ENCODE peak calls at places on chromosomes 16 and 17, in seven cellular contexts. One of them, this sample, is unnamed.

GRCh38 chr16:27322858-27323780 is 9.3 kb downstream of the IL4R start:
- DNase-seq in Peyer's patch: no peak
- DNase-seq in HL-60: no peak
- DNase-seq in left kidney: no peak
- DNase-seq in Daoy: no peak
- DNase-seq in activated gamma-delta T cell treated with anti-CD3 and anti-CD28 coated beads, Interleukin-2, amount 50 U/mL, for 16 hours: no peak
- DNase-seq in effector memory CD4-positive, alpha-beta T cell: no peak
- DNase-seq in this sample: no peak

GRCh38 chr16:49596119-49596518 is 222.5 kb downstream of the C16orf78 start:
- DNase-seq in activated gamma-delta T cell treated with anti-CD3 and anti-CD28 coated beads, Interleukin-2, amount 50 U/mL, for 16 hours: no peak
- DNase-seq in HL-60: no peak
- DNase-seq in left kidney: peak; percentile 62
- DNase-seq in Daoy: peak; percentile 39
- DNase-seq in effector memory CD4-positive, alpha-beta T cell: no peak
- DNase-seq in Peyer's patch: no peak
- DNase-seq in this sample: no peak

GRCh38 chr16:17557480-17557879 is 86.7 kb upstream of the XYLT1 start:
- DNase-seq in left kidney: no peak
- DNase-seq in activated gamma-delta T cell treated with anti-CD3 and anti-CD28 coated beads, Interleukin-2, amount 50 U/mL, for 16 hours: no peak
- DNase-seq in Daoy: no peak
- DNase-seq in effector memory CD4-positive, alpha-beta T cell: no peak
- DNase-seq in HL-60: no peak
- DNase-seq in Peyer's patch: no peak
- DNase-seq in this sample: no peak

GRCh38 chr17:65332375-65332774 is 195.2 kb downstream of the RGS9 start:
- DNase-seq in effector memory CD4-positive, alpha-beta T cell: no peak
- DNase-seq in Daoy: peak; percentile 45
- DNase-seq in activated gamma-delta T cell treated with anti-CD3 and anti-CD28 coated beads, Interleukin-2, amount 50 U/mL, for 16 hours: no peak
- DNase-seq in left kidney: no peak
- DNase-seq in Peyer's patch: no peak
- DNase-seq in HL-60: no peak
- DNase-seq in this sample: no peak

GRCh38 chr16:30820952-30821421 is 34.0 kb upstream of the ZNF629 start:
- DNase-seq in activated gamma-delta T cell treated with anti-CD3 and anti-CD28 coated beads, Interleukin-2, amount 50 U/mL, for 16 hours: no peak
- DNase-seq in Daoy: no peak
- DNase-seq in effector memory CD4-positive, alpha-beta T cell: no peak
- DNase-seq in HL-60: no peak
- DNase-seq in Peyer's patch: no peak
- DNase-seq in left kidney: no peak
- DNase-seq in this sample: no peak

GRCh38 chr17:68694791-68695485 is 93.8 kb upstream of the FAM20A start:
- DNase-seq in left kidney: peak; percentile 50
- DNase-seq in Peyer's patch: no peak
- DNase-seq in Daoy: peak; percentile 27
- DNase-seq in effector memory CD4-positive, alpha-beta T cell: no peak
- DNase-seq in HL-60: no peak
- DNase-seq in activated gamma-delta T cell treated with anti-CD3 and anti-CD28 coated beads, Interleukin-2, amount 50 U/mL, for 16 hours: no peak
- DNase-seq in this sample: no peak

GRCh38 chr17:8807070-8807550 is 7.9 kb upstream of the MFSD6L start:
- DNase-seq in HL-60: peak; percentile 70
- DNase-seq in left kidney: no peak
- DNase-seq in activated gamma-delta T cell treated with anti-CD3 and anti-CD28 coated beads, Interleukin-2, amount 50 U/mL, for 16 hours: no peak
- DNase-seq in Peyer's patch: peak; percentile 52
- DNase-seq in Daoy: peak; percentile 41
- DNase-seq in effector memory CD4-positive, alpha-beta T cell: no peak
- DNase-seq in this sample: no peak

GRCh38 chr16:85891776-85892166 is 7.2 kb upstream of the IRF8 start:
- DNase-seq in left kidney: peak; percentile 70
- DNase-seq in Daoy: no peak
- DNase-seq in activated gamma-delta T cell treated with anti-CD3 and anti-CD28 coated beads, Interleukin-2, amount 50 U/mL, for 16 hours: no peak
- DNase-seq in HL-60: no peak
- DNase-seq in effector memory CD4-positive, alpha-beta T cell: no peak
- DNase-seq in Peyer's patch: no peak
- DNase-seq in this sample: no peak

GRCh38 chr17:36135465-36135864 is 31.8 kb downstream of the CCL4 start:
- DNase-seq in effector memory CD4-positive, alpha-beta T cell: no peak
- DNase-seq in Daoy: no peak
- DNase-seq in activated gamma-delta T cell treated with anti-CD3 and anti-CD28 coated beads, Interleukin-2, amount 50 U/mL, for 16 hours: no peak
- DNase-seq in left kidney: no peak
- DNase-seq in HL-60: peak; percentile 57
- DNase-seq in Peyer's patch: no peak
- DNase-seq in this sample: no peak

GRCh38 chr16:74297296-74297665 is 667 bp downstream of the PSMD7 start:
- DNase-seq in Daoy: peak; percentile 33
- DNase-seq in left kidney: peak; percentile 24
- DNase-seq in effector memory CD4-positive, alpha-beta T cell: peak; percentile 8
- DNase-seq in Peyer's patch: peak; percentile 21
- DNase-seq in activated gamma-delta T cell treated with anti-CD3 and anti-CD28 coated beads, Interleukin-2, amount 50 U/mL, for 16 hours: no peak
- DNase-seq in HL-60: no peak
- DNase-seq in this sample: peak; percentile 8

GRCh38 chr16:24852281-24852721 is 6.5 kb downstream of the SLC5A11 start:
- DNase-seq in effector memory CD4-positive, alpha-beta T cell: no peak
- DNase-seq in Daoy: no peak
- DNase-seq in Peyer's patch: no peak
- DNase-seq in activated gamma-delta T cell treated with anti-CD3 and anti-CD28 coated beads, Interleukin-2, amount 50 U/mL, for 16 hours: no peak
- DNase-seq in HL-60: no peak
- DNase-seq in left kidney: no peak
- DNase-seq in this sample: no peak

GRCh38 chr17:9467518-9467917 is 108.1 kb downstream of the STX8 start:
- DNase-seq in effector memory CD4-positive, alpha-beta T cell: no peak
- DNase-seq in activated gamma-delta T cell treated with anti-CD3 and anti-CD28 coated beads, Interleukin-2, amount 50 U/mL, for 16 hours: no peak
- DNase-seq in left kidney: no peak
- DNase-seq in Daoy: no peak
- DNase-seq in Peyer's patch: no peak
- DNase-seq in HL-60: no peak
- DNase-seq in this sample: no peak

GRCh38 chr17:66829386-66829864 is 5.5 kb upstream of the CACNG5 start:
- DNase-seq in Peyer's patch: no peak
- DNase-seq in effector memory CD4-positive, alpha-beta T cell: no peak
- DNase-seq in HL-60: no peak
- DNase-seq in Daoy: peak; percentile 65
- DNase-seq in left kidney: peak; percentile 95
- DNase-seq in activated gamma-delta T cell treated with anti-CD3 and anti-CD28 coated beads, Interleukin-2, amount 50 U/mL, for 16 hours: no peak
- DNase-seq in this sample: no peak

GRCh38 chr17:7850970-7851437 is 3.9 kb upstream of the TMEM88 start:
- DNase-seq in Daoy: no peak
- DNase-seq in HL-60: no peak
- DNase-seq in left kidney: no peak
- DNase-seq in effector memory CD4-positive, alpha-beta T cell: no peak
- DNase-seq in Peyer's patch: no peak
- DNase-seq in activated gamma-delta T cell treated with anti-CD3 and anti-CD28 coated beads, Interleukin-2, amount 50 U/mL, for 16 hours: no peak
- DNase-seq in this sample: no peak

GRCh38 chr17:78300962-78301820 is 58.7 kb downstream of the SOCS3 start:
- DNase-seq in Daoy: no peak
- DNase-seq in activated gamma-delta T cell treated with anti-CD3 and anti-CD28 coated beads, Interleukin-2, amount 50 U/mL, for 16 hours: no peak
- DNase-seq in Peyer's patch: no peak
- DNase-seq in effector memory CD4-positive, alpha-beta T cell: no peak
- DNase-seq in left kidney: no peak
- DNase-seq in HL-60: no peak
- DNase-seq in this sample: no peak

GRCh38 chr17:79618383-79619067 is 7.7 kb upstream of the RBFOX3 start:
- DNase-seq in Peyer's patch: no peak
- DNase-seq in effector memory CD4-positive, alpha-beta T cell: no peak
- DNase-seq in HL-60: no peak
- DNase-seq in Daoy: no peak
- DNase-seq in left kidney: peak; percentile 55
- DNase-seq in activated gamma-delta T cell treated with anti-CD3 and anti-CD28 coated beads, Interleukin-2, amount 50 U/mL, for 16 hours: no peak
- DNase-seq in this sample: no peak

GRCh38 chr16:88616320-88616719 is 22.1 kb upstream of the IL17C start:
- DNase-seq in left kidney: no peak
- DNase-seq in Daoy: no peak
- DNase-seq in activated gamma-delta T cell treated with anti-CD3 and anti-CD28 coated beads, Interleukin-2, amount 50 U/mL, for 16 hours: no peak
- DNase-seq in HL-60: no peak
- DNase-seq in Peyer's patch: no peak
- DNase-seq in effector memory CD4-positive, alpha-beta T cell: no peak
- DNase-seq in this sample: no peak

GRCh38 chr17:147796-148740 is 10.7 kb downstream of the SCGB1C2 start:
- DNase-seq in left kidney: no peak
- DNase-seq in Daoy: no peak
- DNase-seq in HL-60: no peak
- DNase-seq in effector memory CD4-positive, alpha-beta T cell: no peak
- DNase-seq in activated gamma-delta T cell treated with anti-CD3 and anti-CD28 coated beads, Interleukin-2, amount 50 U/mL, for 16 hours: no peak
- DNase-seq in Peyer's patch: no peak
- DNase-seq in this sample: no peak

GRCh38 chr17:76627510-76627909 is 16.0 kb downstream of the ST6GALNAC1 start:
- DNase-seq in left kidney: no peak
- DNase-seq in Peyer's patch: no peak
- DNase-seq in HL-60: no peak
- DNase-seq in Daoy: no peak
- DNase-seq in activated gamma-delta T cell treated with anti-CD3 and anti-CD28 coated beads, Interleukin-2, amount 50 U/mL, for 16 hours: no peak
- DNase-seq in effector memory CD4-positive, alpha-beta T cell: no peak
- DNase-seq in this sample: no peak

GRCh38 chr17:32625971-32626370 is 139.2 kb downstream of the CDK5R1 start:
- DNase-seq in HL-60: no peak
- DNase-seq in effector memory CD4-positive, alpha-beta T cell: no peak
- DNase-seq in activated gamma-delta T cell treated with anti-CD3 and anti-CD28 coated beads, Interleukin-2, amount 50 U/mL, for 16 hours: no peak
- DNase-seq in left kidney: no peak
- DNase-seq in Daoy: no peak
- DNase-seq in Peyer's patch: no peak
- DNase-seq in this sample: no peak

GRCh38 chr17:18143044-18143936 is 34.7 kb downstream of the MYO15A start:
- DNase-seq in left kidney: peak; percentile 37
- DNase-seq in Peyer's patch: no peak
- DNase-seq in Daoy: peak; percentile 36
- DNase-seq in effector memory CD4-positive, alpha-beta T cell: no peak
- DNase-seq in HL-60: no peak
- DNase-seq in activated gamma-delta T cell treated with anti-CD3 and anti-CD28 coated beads, Interleukin-2, amount 50 U/mL, for 16 hours: no peak
- DNase-seq in this sample: no peak

GRCh38 chr17:46738544-46738943 is 79.9 kb downstream of the WNT3 start:
- DNase-seq in left kidney: no peak
- DNase-seq in HL-60: no peak
- DNase-seq in effector memory CD4-positive, alpha-beta T cell: no peak
- DNase-seq in Daoy: no peak
- DNase-seq in Peyer's patch: no peak
- DNase-seq in activated gamma-delta T cell treated with anti-CD3 and anti-CD28 coated beads, Interleukin-2, amount 50 U/mL, for 16 hours: no peak
- DNase-seq in this sample: no peak

GRCh38 chr16:60929-61878 is 7.6 kb downstream of the SNRNP25 start:
- DNase-seq in Daoy: no peak
- DNase-seq in Peyer's patch: no peak
- DNase-seq in HL-60: no peak
- DNase-seq in left kidney: no peak
- DNase-seq in effector memory CD4-positive, alpha-beta T cell: no peak
- DNase-seq in activated gamma-delta T cell treated with anti-CD3 and anti-CD28 coated beads, Interleukin-2, amount 50 U/mL, for 16 hours: no peak
- DNase-seq in this sample: no peak

GRCh38 chr17:81488276-81488860 is 24.2 kb downstream of the ACTG1 start:
- DNase-seq in effector memory CD4-positive, alpha-beta T cell: no peak
- DNase-seq in activated gamma-delta T cell treated with anti-CD3 and anti-CD28 coated beads, Interleukin-2, amount 50 U/mL, for 16 hours: no peak
- DNase-seq in left kidney: no peak
- DNase-seq in HL-60: no peak
- DNase-seq in Peyer's patch: no peak
- DNase-seq in Daoy: no peak
- DNase-seq in this sample: no peak

GRCh38 chr16:1018447-1018846 is 36.9 kb downstream of the SOX8 start:
- DNase-seq in left kidney: no peak
- DNase-seq in HL-60: no peak
- DNase-seq in Daoy: no peak
- DNase-seq in effector memory CD4-positive, alpha-beta T cell: no peak
- DNase-seq in Peyer's patch: no peak
- DNase-seq in activated gamma-delta T cell treated with anti-CD3 and anti-CD28 coated beads, Interleukin-2, amount 50 U/mL, for 16 hours: no peak
- DNase-seq in this sample: no peak

GRCh38 chr17:40437095-40437732 is 6.0 kb upstream of the IGFBP4 start:
- DNase-seq in HL-60: peak; percentile 86
- DNase-seq in left kidney: no peak
- DNase-seq in Peyer's patch: no peak
- DNase-seq in Daoy: peak; percentile 46
- DNase-seq in activated gamma-delta T cell treated with anti-CD3 and anti-CD28 coated beads, Interleukin-2, amount 50 U/mL, for 16 hours: no peak
- DNase-seq in effector memory CD4-positive, alpha-beta T cell: no peak
- DNase-seq in this sample: no peak

GRCh38 chr17:28947639-28948038 is 3.7 kb downstream of the PHF12 start:
- DNase-seq in effector memory CD4-positive, alpha-beta T cell: no peak
- DNase-seq in Daoy: no peak
- DNase-seq in activated gamma-delta T cell treated with anti-CD3 and anti-CD28 coated beads, Interleukin-2, amount 50 U/mL, for 16 hours: no peak
- DNase-seq in left kidney: no peak
- DNase-seq in HL-60: no peak
- DNase-seq in Peyer's patch: no peak
- DNase-seq in this sample: no peak

GRCh38 chr17:77247048-77247541 is 106.3 kb downstream of the SEC14L1 start:
- DNase-seq in left kidney: peak; percentile 94
- DNase-seq in HL-60: peak; percentile 59
- DNase-seq in Peyer's patch: peak; percentile 84
- DNase-seq in activated gamma-delta T cell treated with anti-CD3 and anti-CD28 coated beads, Interleukin-2, amount 50 U/mL, for 16 hours: peak; percentile 80
- DNase-seq in effector memory CD4-positive, alpha-beta T cell: peak; percentile 78
- DNase-seq in Daoy: peak; percentile 85
- DNase-seq in this sample: peak; percentile 81

GRCh38 chr16:55671206-55671973 is 15.6 kb downstream of the SLC6A2 start:
- DNase-seq in left kidney: no peak
- DNase-seq in Daoy: no peak
- DNase-seq in effector memory CD4-positive, alpha-beta T cell: no peak
- DNase-seq in activated gamma-delta T cell treated with anti-CD3 and anti-CD28 coated beads, Interleukin-2, amount 50 U/mL, for 16 hours: no peak
- DNase-seq in HL-60: no peak
- DNase-seq in Peyer's patch: no peak
- DNase-seq in this sample: no peak

GRCh38 chr16:31064882-31065461 is 9.1 kb downstream of the ZNF668 start:
- DNase-seq in activated gamma-delta T cell treated with anti-CD3 and anti-CD28 coated beads, Interleukin-2, amount 50 U/mL, for 16 hours: no peak
- DNase-seq in left kidney: no peak
- DNase-seq in HL-60: no peak
- DNase-seq in Peyer's patch: no peak
- DNase-seq in effector memory CD4-positive, alpha-beta T cell: no peak
- DNase-seq in Daoy: peak; percentile 79
- DNase-seq in this sample: no peak

GRCh38 chr17:4340914-4341615 is 25.4 kb downstream of the UBE2G1 start:
- DNase-seq in activated gamma-delta T cell treated with anti-CD3 and anti-CD28 coated beads, Interleukin-2, amount 50 U/mL, for 16 hours: no peak
- DNase-seq in Peyer's patch: no peak
- DNase-seq in Daoy: no peak
- DNase-seq in effector memory CD4-positive, alpha-beta T cell: no peak
- DNase-seq in HL-60: no peak
- DNase-seq in left kidney: peak; percentile 6
- DNase-seq in this sample: no peak